ENCODE peak calls at places on chromosomes 4 and X, in seven cellular contexts. A, I, X, T, L, W and B are unnamed samples.

GRCh38 chr4:140374130-140374477 is 658 bp downstream of the SCOC start:
- DNase-seq in X (no peak), W (no peak), L (no peak), I (no peak), A (no peak), T (no peak), B (no peak)

GRCh38 chrX:21989415-21989814 is 42.7 kb upstream of the PHEX start:
- DNase-seq in L (no peak), T (no peak), A (no peak), W (no peak), X (no peak), I (no peak), B (no peak)

GRCh38 chr4:56424697-56425514 is 10.5 kb downstream of the PPAT start:
- DNase-seq in T (peak; percentile 34), W (no peak), A (no peak), I (no peak), L (no peak), X (no peak), B (no peak)

GRCh38 chr4:7159923-7160322 is 32.4 kb upstream of the SORCS2 start:
- DNase-seq in I (no peak), X (no peak), W (no peak), L (peak; percentile 6), A (no peak), T (no peak), B (no peak)

GRCh38 chrX:97199501-97199900 is 315.8 kb downstream of the RPA4 start:
- DNase-seq in I (no peak), T (no peak), W (no peak), X (no peak), A (no peak), L (no peak), B (no peak)

GRCh38 chr4:121827851-121828250 is 4.2 kb upstream of the CCNA2 start:
- DNase-seq in W (no peak), L (no peak), A (no peak), I (peak; percentile 35), T (no peak), X (no peak), B (no peak)

GRCh38 chr4:38601244-38601915 is 62.6 kb upstream of the KLF3 start:
- DNase-seq in W (no peak), T (no peak), I (peak; percentile 31), X (no peak), L (no peak), A (no peak), B (no peak)

GRCh38 chr4:41346306-41347061 is 89.8 kb downstream of the UCHL1 start:
- DNase-seq in I (no peak), W (no peak), L (no peak), X (no peak), A (peak; percentile 80), T (no peak), B (no peak)

GRCh38 chr4:167989815-167990214 is 102.5 kb upstream of the ANXA10 start:
- DNase-seq in A (no peak), T (no peak), X (no peak), L (no peak), I (no peak), W (no peak), B (no peak)

GRCh38 chr4:83272900-83273299 is 11.7 kb downstream of the COQ2 start:
- DNase-seq in W (peak; percentile 93), I (no peak), L (no peak), A (no peak), T (no peak), X (no peak), B (no peak)

GRCh38 chr4:94332983-94333590 is 9.5 kb downstream of the HPGDS start:
- DNase-seq in X (no peak), L (no peak), A (no peak), W (no peak), T (no peak), I (no peak), B (no peak)
- TF ChIP-seq CTCF in X (no peak), L (peak; percentile 58), A (peak; percentile 23), W (peak; percentile 16), T (no peak), I (peak; percentile 23), B (no peak)

GRCh38 chrX:2903366-2903765 is 25.8 kb downstream of the ARSD start:
- DNase-seq in L (no peak), T (no peak), A (no peak), I (no peak), X (no peak), W (no peak), B (no peak)
- TF ChIP-seq CTCF in L (peak; percentile 46), T (no peak), A (no peak), I (no peak), X (no peak), W (peak; percentile 20), B (peak; percentile 22)

DNA sequence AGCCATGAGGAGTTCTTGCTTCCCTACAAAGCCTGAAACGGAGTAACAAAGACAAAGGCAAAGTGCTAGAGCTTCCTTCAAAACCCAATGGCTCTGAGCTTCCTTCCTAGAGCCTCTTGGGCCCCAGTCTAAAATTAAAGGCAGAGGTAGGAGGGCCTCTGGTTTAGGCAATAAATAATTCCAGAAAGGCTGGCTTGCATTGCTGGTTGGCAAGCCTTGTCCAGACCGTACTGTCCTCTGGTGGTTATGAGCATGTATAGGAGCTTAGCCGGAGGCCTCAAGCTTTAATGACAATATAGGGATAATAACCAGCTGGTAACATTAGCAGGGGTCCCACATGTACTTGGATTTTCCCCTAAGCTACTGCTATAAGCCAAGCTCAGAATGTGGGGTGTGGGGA is 237.3 kb downstream of the AR start:
- DNase-seq in L (no peak), T (no peak), X (no peak), A (no peak), I (no peak), W (no peak), B (no peak)
- TF ChIP-seq CTCF in L (no peak), T (no peak), X (no peak), A (peak; percentile 60), I (no peak), W (no peak), B (no peak)

GRCh38 chr4:25672756-25673155 is 17.1 kb downstream of the SLC34A2 start:
- DNase-seq in I (no peak), L (no peak), T (no peak), A (no peak), X (no peak), W (no peak), B (no peak)

GRCh38 chr4:25666031-25666630 is 10.5 kb downstream of the SLC34A2 start:
- DNase-seq in A (no peak), X (no peak), L (no peak), T (no peak), W (no peak), I (no peak), B (no peak)

GRCh38 chr4:25670991-25671390 is 15.3 kb downstream of the SLC34A2 start:
- DNase-seq in L (no peak), X (no peak), I (no peak), T (no peak), A (no peak), W (no peak), B (no peak)

GRCh38 chr4:25663778-25664177 is 8.1 kb downstream of the SLC34A2 start:
- DNase-seq in X (no peak), T (no peak), A (no peak), L (no peak), W (no peak), I (no peak), B (no peak)

DNA sequence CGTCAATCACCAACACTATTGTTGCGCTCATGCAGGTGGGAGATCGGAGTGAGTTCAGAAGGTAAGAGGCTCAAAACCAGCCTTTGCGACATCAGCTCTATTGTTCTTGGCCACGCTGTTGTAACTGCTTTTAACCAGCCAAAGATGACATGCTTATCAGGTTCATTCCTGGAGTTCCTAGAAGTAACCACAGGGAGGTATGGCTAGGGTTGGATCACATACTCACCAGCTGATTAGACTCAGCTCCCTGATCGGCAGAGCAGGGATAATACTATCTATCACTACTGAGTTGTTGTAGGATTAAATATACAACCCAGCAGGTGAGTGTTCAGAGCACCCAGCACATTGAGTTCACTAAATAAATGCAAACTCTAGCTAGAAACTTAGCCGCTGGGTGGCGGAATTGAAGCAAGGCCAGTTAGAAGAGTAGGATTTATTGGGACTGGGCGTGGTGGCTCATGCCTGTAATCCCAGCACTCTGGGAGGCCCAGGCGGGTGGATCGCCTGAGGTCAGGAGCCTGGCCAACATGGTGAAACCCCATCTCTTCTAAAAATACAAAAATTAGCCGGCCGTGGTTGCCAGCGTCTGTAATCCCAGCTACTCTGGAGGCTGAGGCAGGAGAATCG is 12.4 kb downstream of the SLC34A2 start:
- DNase-seq in A (no peak), X (no peak), W (no peak), I (no peak), T (no peak), L (peak; percentile 53), B (no peak)
- TF ChIP-seq CTCF in A (no peak), X (no peak), W (no peak), I (no peak), T (no peak), L (peak; percentile 40), B (no peak)

GRCh38 chrX:151711787-151712186 is 4.0 kb upstream of the FATE1 start:
- DNase-seq in W (no peak), I (no peak), A (no peak), X (no peak), L (peak; percentile 38), T (no peak), B (no peak)

GRCh38 chrX:151712253-151712652 is 3.6 kb upstream of the FATE1 start:
- DNase-seq in X (no peak), T (no peak), W (no peak), L (no peak), A (no peak), I (no peak), B (no peak)

GRCh38 chrX:151715735-151716134 is at the start of gene FATE1:
- DNase-seq in L (no peak), X (no peak), T (no peak), A (no peak), W (no peak), I (no peak), B (no peak)

GRCh38 chrX:151714367-151714766 is 1.5 kb upstream of the FATE1 start:
- DNase-seq in T (no peak), L (no peak), W (no peak), I (no peak), X (no peak), A (no peak), B (no peak)

DNA sequence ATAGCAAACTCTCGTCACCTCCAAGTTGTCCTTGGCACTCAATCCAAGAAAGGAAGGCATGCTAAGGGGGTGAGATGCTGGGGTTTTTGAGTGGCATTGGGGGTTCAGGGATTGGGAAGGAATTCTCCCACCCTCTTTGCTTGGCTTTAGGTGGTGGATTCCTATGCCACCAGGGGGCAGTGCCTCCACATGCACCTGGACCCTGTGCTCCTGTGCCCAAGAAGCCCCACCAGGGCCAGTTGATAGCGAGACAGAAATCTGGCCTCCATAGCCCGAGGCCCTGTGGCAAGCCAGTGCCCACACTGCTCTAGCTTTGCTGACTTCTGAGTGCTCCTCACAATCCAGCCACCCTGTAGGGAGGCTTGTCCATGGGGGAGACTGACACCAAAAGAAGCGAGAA is 2.0 kb upstream of the FATE1 start:
- DNase-seq in I (peak; percentile 8), L (peak; percentile 55), A (no peak), T (no peak), X (no peak), W (no peak), B (no peak)
- TF ChIP-seq CTCF in I (peak; percentile 60), L (peak; percentile 70), A (peak; percentile 45), T (no peak), X (peak; percentile 43), W (peak; percentile 71), B (peak; percentile 58)

GRCh38 chr4:163663454-163664225 is 169.2 kb downstream of the TMA16 start:
- DNase-seq in I (no peak), T (no peak), L (no peak), X (no peak), A (no peak), W (peak; percentile 73), B (no peak)
- TF ChIP-seq CTCF in I (no peak), T (no peak), L (no peak), X (no peak), A (no peak), W (no peak), B (no peak)